ENCODE peak calls at places on chromosomes 7 and 10, in seven cellular contexts. K is pancreas, A is testis, D is GM23338, Q is transverse colon, R is heart left ventricle, M is IMR-90. Z is an unnamed sample.

GRCh38 chr7:113715262-113715661 is 203.5 kb downstream of the PPP1R3A start:
- DNase-seq in K (no peak), A (no peak), D (no peak), Q (no peak), R (no peak), M (no peak), Z (no peak)

GRCh38 chr7:128876586-128876977 is 13.9 kb downstream of the ATP6V1F start:
- DNase-seq in K (no peak), A (no peak), D (no peak), Q (peak; percentile 61), R (no peak), M (no peak), Z (peak; percentile 54)

GRCh38 chr7:149218469-149219420 is 20.7 kb upstream of the ZNF212 start:
- DNase-seq in K (no peak), A (no peak), D (no peak), Q (no peak), R (no peak), M (no peak), Z (no peak)

GRCh38 chr10:103929396-103929921 is 11.5 kb upstream of the STN1 start:
- DNase-seq in K (no peak), A (no peak), D (no peak), Q (no peak), R (no peak), M (no peak), Z (no peak)

GRCh38 chr10:10849306-10849705 is 168.4 kb upstream of the CELF2 start:
- DNase-seq in K (no peak), A (no peak), D (no peak), Q (no peak), R (no peak), M (no peak), Z (no peak)

GRCh38 chr10:73859441-73860049 is 14.8 kb downstream of the CAMK2G start:
- DNase-seq in K (no peak), A (no peak), D (no peak), Q (peak; percentile 34), R (no peak), M (no peak), Z (no peak)

GRCh38 chr10:16835223-16835622 is 18.0 kb upstream of the RSU1 start:
- DNase-seq in K (no peak), A (no peak), D (no peak), Q (no peak), R (no peak), M (no peak), Z (no peak)

GRCh38 chr10:128000660-128001059 is 93.8 kb downstream of the PTPRE start:
- DNase-seq in K (no peak), A (no peak), D (no peak), Q (no peak), R (peak; percentile 57), M (no peak), Z (no peak)

GRCh38 chr7:2734761-2735571 is 47.0 kb downstream of the AMZ1 start:
- DNase-seq in K (peak; percentile 47), A (peak; percentile 80), D (no peak), Q (peak; percentile 41), R (peak; percentile 62), M (no peak), Z (no peak)

GRCh38 chr7:99504603-99505323 is at the start of gene ZKSCAN5:
- DNase-seq in K (peak; percentile 99), A (peak; percentile 99), D (peak; percentile 95), Q (peak; percentile 99), R (peak; percentile 99), M (peak; percentile 96), Z (peak; percentile 99)
- TF ChIP-seq CTCF in K (no peak), A (no peak), D (no peak), Q (peak; percentile 13), R (no peak), M (peak; percentile 11), Z (no peak)

DNA sequence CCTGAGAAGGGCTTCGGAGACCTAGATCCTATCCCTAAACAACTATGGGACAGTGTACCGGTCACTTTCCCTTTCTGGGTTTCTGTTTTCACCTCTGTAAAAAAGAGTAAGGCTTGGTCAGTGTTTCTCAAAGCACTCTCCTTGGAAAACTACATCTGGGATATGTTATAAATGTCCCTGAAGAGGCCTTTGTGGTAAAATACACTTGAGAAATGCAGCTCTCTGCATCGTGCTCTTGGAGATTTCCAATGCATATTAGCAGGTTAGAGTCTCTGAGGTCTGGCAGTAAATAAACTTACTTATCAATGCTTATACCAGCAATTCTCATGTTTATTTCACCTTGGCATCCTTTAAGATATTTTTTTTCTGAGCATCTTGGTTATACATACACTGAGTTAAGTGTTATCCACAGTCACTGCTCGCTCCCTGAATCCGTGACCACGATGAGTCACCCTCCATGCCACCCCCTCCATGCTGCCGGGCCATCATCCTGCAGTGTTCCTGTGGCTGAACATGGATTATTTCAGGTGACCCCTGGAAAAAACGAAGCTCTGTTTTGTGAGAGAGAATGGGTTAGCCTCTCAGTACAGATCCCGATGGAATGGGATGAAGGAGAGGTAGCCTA is 3.3 kb upstream of the TBXAS1 start:
- DNase-seq in K (no peak), A (no peak), D (no peak), Q (no peak), R (no peak), M (peak; percentile 81), Z (no peak)
- H3K36me3 ChIP-seq in K (no peaks in the 10 kb centered on the region), A (no peaks in the 10 kb centered on the region), D (no peaks in the 10 kb centered on the region), Q (no peaks in the 10 kb centered on the region), R (no peaks in the 10 kb centered on the region), M (no peaks in the 10 kb centered on the region), Z (no peaks in the 10 kb centered on the region)

GRCh38 chr7:28686418-28686800 is 271.7 kb downstream of the TRIL start:
- DNase-seq in K (no peak), A (no peak), D (peak; percentile 89), Q (peak; percentile 12), R (peak; percentile 44), M (peak; percentile 79), Z (no peak)

GRCh38 chr7:28685660-28686417 is 272.3 kb downstream of the TRIL start:
- DNase-seq in K (peak; percentile 92), A (peak; percentile 91), D (peak; percentile 77), Q (peak; percentile 87), R (peak; percentile 97), M (peak; percentile 99), Z (peak; percentile 90)

GRCh38 chr7:28685291-28685659 is 272.9 kb downstream of the TRIL start:
- DNase-seq in K (peak; percentile 43), A (no peak), D (no peak), Q (peak; percentile 21), R (peak; percentile 44), M (no peak), Z (peak; percentile 31)

GRCh38 chr7:28688651-28689050 is 269.5 kb downstream of the TRIL start:
- DNase-seq in K (no peak), A (no peak), D (no peak), Q (no peak), R (peak; percentile 42), M (peak; percentile 52), Z (no peak)

DNA sequence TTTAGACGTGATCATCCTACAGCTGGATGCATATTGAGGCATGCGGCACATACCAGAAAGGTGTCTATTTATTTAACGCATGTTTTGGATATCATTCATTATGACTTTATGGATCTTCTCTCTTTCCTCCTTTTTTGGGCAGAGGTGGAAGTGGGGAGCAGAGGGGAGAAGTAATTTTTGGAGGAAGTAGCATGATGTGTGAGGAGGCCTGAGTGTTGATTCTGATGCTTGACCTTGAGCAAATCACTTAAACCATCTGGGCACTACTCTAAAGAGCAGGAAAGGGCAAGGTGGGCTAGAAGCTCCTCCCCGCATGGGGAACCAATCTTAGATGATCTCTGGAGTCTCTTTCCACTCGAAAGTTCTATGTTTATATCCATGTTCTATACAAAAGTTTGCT is 270.5 kb downstream of the TRIL start:
- DNase-seq in K (no peak), A (no peak), D (no peak), Q (no peak), R (no peak), M (no peak), Z (no peak)
- H3K27me3 ChIP-seq in K (no peaks in the 10 kb centered on the region), A (no peaks in the 10 kb centered on the region), D (no peaks in the 10 kb centered on the region), Q (peaks cover 9% of the 10 kb centered on the region), R (no peaks in the 10 kb centered on the region), M (no peaks in the 10 kb centered on the region), Z (no peaks in the 10 kb centered on the region)

DNA sequence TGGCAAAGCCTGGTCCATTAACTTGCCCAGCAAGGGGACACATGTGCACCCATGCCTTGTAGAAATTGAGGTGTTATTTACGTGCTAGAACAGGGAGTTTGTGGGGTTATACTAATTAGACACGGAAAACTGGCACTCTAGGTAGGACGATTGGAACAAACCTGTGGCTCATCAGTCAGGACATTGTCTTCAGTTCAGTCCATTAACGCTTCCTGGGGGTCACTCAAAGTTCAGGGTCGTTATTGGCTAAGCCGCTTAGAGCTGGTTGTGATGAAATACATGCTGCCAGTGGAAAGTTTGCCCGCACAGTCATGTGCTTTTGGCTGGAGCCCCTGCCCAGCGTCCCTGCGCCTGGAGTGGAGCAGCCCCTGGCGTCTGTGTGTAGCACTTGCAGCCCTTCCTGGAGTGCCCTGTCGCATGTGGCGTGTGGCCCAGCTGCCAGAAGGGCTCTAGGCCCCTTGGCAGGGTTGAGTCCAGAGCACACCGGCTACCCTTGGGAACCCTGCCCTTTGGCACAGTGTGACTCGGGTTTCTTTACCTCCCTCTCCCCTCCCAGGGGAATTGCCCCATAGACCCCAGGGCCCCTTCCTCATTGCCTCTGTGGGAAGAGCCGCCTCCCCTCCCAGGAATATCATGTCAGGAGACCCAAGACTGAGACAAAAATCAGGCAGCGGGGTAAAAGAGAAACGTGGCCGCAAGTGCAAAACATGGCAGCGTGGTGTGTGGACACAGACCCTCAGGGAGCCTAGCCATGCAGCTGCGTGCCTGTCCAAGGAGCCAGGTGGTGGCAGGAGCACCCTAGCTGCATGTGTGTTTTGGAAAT is 9.8 kb downstream of the ZNF775 start:
- DNase-seq in K (peak; percentile 88), A (peak; percentile 61), D (peak; percentile 70), Q (peak; percentile 80), R (peak; percentile 69), M (peak; percentile 65), Z (peak; percentile 73)
- TF ChIP-seq CTCF in K (peak; percentile 81), A (peak; percentile 58), D (peak; percentile 68), Q (peak; percentile 90), R (peak; percentile 73), M (peak; percentile 61), Z (peak; percentile 49)

GRCh38 chr10:7808686-7809267 is 9.5 kb upstream of the TAF3 start:
- DNase-seq in K (no peak), A (no peak), D (no peak), Q (no peak), R (no peak), M (no peak), Z (no peak)
- H3K36me3 ChIP-seq in K (peaks cover 32% of the 10 kb centered on the region), A (no peaks in the 10 kb centered on the region), D (peaks cover 25% of the 10 kb centered on the region), Q (peaks cover 21% of the 10 kb centered on the region), R (peaks cover 14% of the 10 kb centered on the region), M (peaks cover 25% of the 10 kb centered on the region), Z (peaks cover 18% of the 10 kb centered on the region)

GRCh38 chr10:30537586-30537985 is 92.0 kb downstream of the LYZL2 start:
- DNase-seq in K (no peak), A (no peak), D (no peak), Q (no peak), R (no peak), M (no peak), Z (no peak)
- H3K27me3 ChIP-seq in K (no peaks in the 10 kb centered on the region), A (no peaks in the 10 kb centered on the region), D (no peaks in the 10 kb centered on the region), Q (no peaks in the 10 kb centered on the region), R (no peaks in the 10 kb centered on the region), M (peaks cover 9% of the 10 kb centered on the region), Z (no peaks in the 10 kb centered on the region)

GRCh38 chr10:122147731-122148130 is 123.4 kb upstream of the BTBD16 start:
- DNase-seq in K (no peak), A (no peak), D (no peak), Q (no peak), R (no peak), M (no peak), Z (no peak)
- TF ChIP-seq CTCF in K (no peak), A (no peak), D (no peak), Q (no peak), R (no peak), M (no peak), Z (no peak)

Z was measured in colonic mucosa.